ENCODE peak calls at places on chromosomes 6 and 20, in four cellular contexts. O is fibroblast of lung, X is left lung, B is tibial nerve. K is an unnamed sample. For H3K36me3, the result is how much of the 10 kb centered on the place peaks cover.

GRCh38 chr20:10492065-10492464 is 57.0 kb downstream of the SLX4IP start:
- DNase-seq in O (peak), X (no peak), B (no peak), K (no peak)

GRCh38 chr20:46557231-46557956 is 6.9 kb upstream of the OCSTAMP start:
- DNase-seq in B (no peak), X (no peak), O (no peak), K (no peak)

GRCh38 chr6:5365430-5366195 is 104.3 kb downstream of the FARS2 start:
- DNase-seq in O (no peak), B (no peak), X (no peak), K (peak)

GRCh38 chr6:83055366-83055964 is 10.2 kb downstream of the UBE3D start:
- DNase-seq in O (peak), B (no peak), X (no peak), K (peak)

GRCh38 chr6:11744753-11745152 is 33.9 kb downstream of the ADTRP start:
- DNase-seq in B (peak), X (no peak), O (peak), K (no peak)

GRCh38 chr20:57244221-57244585 is 22.2 kb downstream of the BMP7 start:
- DNase-seq in X (no peak), O (no peak), B (no peak), K (no peak)

GRCh38 chr6:113457751-113458150 is 399.4 kb upstream of the MARCKS start:
- DNase-seq in O (no peak), B (no peak), X (no peak), K (no peak)

GRCh38 chr6:25136879-25137278 is 142.3 kb upstream of the CARMIL1 start:
- DNase-seq in X (no peak), B (no peak), O (no peak), K (no peak)

GRCh38 chr6:38771111-38771694 is 56.1 kb downstream of the DNAH8 start:
- DNase-seq in O (peak), B (no peak), X (no peak), K (no peak)

GRCh38 chr6:2127484-2127911 is 117.9 kb downstream of the GMDS start:
- DNase-seq in O (no peak), X (peak), B (no peak), K (no peak)

GRCh38 chr6:122153530-122153929 is 245.9 kb upstream of the HSF2 start:
- DNase-seq in B (no peak), X (no peak), O (no peak), K (no peak)

GRCh38 chr6:53514677-53515076 is 30.2 kb downstream of the GCLC start:
- DNase-seq in O (no peak), X (no peak), B (no peak), K (no peak)
- H3K36me3 ChIP-seq in O (under half), X (under half), B (under half), K (under half)

DNA sequence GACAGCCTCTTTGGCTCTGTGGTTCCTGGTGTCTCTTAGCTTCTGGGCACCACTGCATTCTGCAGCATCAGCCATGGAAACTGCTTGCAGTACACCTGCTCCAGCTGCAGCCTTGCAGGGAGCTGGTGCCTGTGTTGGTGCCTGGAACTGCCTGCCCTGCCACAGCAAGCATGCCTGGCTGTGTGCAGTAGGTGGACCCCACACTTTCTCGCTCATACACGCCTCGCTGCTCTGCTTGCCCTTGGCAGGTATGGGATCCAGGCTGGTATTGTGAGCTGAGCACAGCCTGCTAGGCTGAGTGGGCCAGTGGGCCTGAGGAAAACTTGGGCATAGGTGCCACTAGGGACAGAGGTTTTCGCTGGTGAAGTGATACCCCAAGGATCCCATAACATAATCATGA is 22.8 kb downstream of the OR2J3 start:
- DNase-seq in B (no peak), X (peak), O (no peak), K (no peak)
- TF ChIP-seq CTCF in B (no peak), X (no peak), O (no peak), K (no peak)

GRCh38 chr6:158070513-158070912 is 88.8 kb downstream of the SYNJ2 start:
- DNase-seq in O (no peak), X (no peak), B (no peak), K (no peak)
- H3K36me3 ChIP-seq in O (under half), X (under half), B (under half), K (under half)

GRCh38 chr6:18465410-18466154 is 78.4 kb downstream of the RNF144B start:
- DNase-seq in X (no peak), O (no peak), B (no peak), K (no peak)
- TF ChIP-seq CTCF in X (no peak), O (no peak), B (no peak), K (no peak)

DNA sequence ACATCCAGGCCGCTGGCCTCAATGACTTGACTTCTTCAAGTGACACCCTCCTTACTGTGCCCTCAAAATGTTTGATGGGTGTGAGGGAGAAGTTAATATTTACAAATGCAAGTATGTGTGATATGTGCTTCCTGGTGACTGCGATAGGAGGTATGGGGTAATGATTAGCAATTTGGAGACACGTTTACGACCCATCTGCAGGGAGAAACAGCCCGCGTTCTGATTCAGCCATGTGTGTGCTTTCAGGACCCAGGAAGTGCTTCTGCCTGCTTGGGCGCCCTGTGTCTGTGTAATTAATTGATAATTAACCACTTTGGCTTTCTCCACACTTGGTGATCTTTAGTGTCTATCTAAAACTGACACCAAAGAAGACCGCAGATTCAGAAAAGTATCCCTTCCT is 25.0 kb downstream of the SIRPA start:
- DNase-seq in B (no peak), O (no peak), X (no peak), K (peak)
- H3K36me3 ChIP-seq in B (under half), O (under half), X (under half), K (under half)

GRCh38 chr20:33443006-33443511 is 504 bp downstream of the SNTA1 start:
- DNase-seq in X (no peak), B (no peak), O (no peak), K (no peak)

GRCh38 chr20:33442136-33443005 is 1.2 kb downstream of the SNTA1 start:
- DNase-seq in X (no peak), O (no peak), B (no peak), K (peak)

GRCh38 chr20:33443512-33444239 is at the start of gene SNTA1:
- DNase-seq in O (peak), X (peak), B (peak), K (peak)

GRCh38 chr20:33445881-33446615 is 2.5 kb upstream of the SNTA1 start:
- DNase-seq in O (no peak), B (no peak), X (no peak), K (no peak)

DNA sequence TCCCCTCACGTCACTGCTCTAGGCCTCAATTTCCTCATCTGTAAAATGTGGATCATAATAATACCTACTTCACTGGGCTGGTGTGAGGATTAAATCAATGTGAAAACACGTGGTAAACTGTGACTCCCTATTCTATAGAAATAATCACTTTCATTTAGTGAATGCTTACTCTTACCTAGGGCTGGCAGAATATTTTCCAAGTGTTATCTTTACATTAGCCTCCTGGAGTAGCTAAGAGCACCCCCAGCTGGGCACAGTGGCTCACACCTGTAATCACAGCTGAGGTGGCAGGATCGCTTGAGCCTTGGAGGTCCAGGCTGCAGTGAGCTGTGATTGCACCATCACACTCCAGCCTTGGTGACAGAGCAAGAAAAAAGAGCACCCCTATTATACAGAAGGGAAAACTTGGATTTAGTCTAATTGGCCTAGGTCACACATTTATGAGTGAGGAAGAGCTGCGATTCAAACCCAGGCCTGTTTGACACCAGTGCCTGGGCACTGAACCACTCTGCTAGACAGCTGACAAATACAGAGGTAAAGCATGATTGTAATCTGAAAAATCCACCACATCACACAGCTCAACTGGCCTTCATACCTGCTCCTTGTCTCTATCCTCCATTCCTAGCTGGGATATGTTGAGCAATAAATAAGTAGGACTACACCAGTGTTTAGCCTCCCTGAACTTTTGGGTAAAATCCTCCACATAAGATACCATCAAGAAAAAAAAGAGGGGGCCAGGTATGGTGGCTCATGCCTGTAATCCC is 1.4 kb upstream of the SNTA1 start:
- DNase-seq in B (no peak), O (peak), X (no peak), K (peak)
- TF ChIP-seq CTCF in B (no peak), O (peak), X (no peak), K (peak)

K was measured in Caco-2.